ENCODE peak calls at places on chromosome 7, in seven cellular contexts. One of them, this sample, is unnamed.

GRCh38 chr7:37028909-37029440 is 304.7 kb upstream of the AOAH start:
- DNase-seq in Right ventricle myocardium inferior: no peak
- DNase-seq in fibroblast of the aortic adventitia: no peak
- DNase-seq in activated T-cell treated with anti-CD3 and anti-CD28 coated beads, Interleukin-2, amount 50 U/mL, for 48 hours: peak
- DNase-seq in endothelial cell: no peak
- DNase-seq in stimulated activated CD4-positive, alpha-beta T cell treated with anti-CD3 and anti-CD28 coated beads, Interleukin-1b, Interleukin-23, amount 100 ng/mL, for 24 hours: peak
- DNase-seq in T-cell: no peak
- DNase-seq in this sample: no peak

GRCh38 chr7:127153315-127153714 is 99.4 kb downstream of the GRM8 start:
- DNase-seq in Right ventricle myocardium inferior: no peak
- DNase-seq in fibroblast of the aortic adventitia: no peak
- DNase-seq in activated T-cell treated with anti-CD3 and anti-CD28 coated beads, Interleukin-2, amount 50 U/mL, for 48 hours: no peak
- DNase-seq in endothelial cell: no peak
- DNase-seq in stimulated activated CD4-positive, alpha-beta T cell treated with anti-CD3 and anti-CD28 coated beads, Interleukin-1b, Interleukin-23, amount 100 ng/mL, for 24 hours: no peak
- DNase-seq in T-cell: no peak
- DNase-seq in this sample: no peak

GRCh38 chr7:131518626-131519025 is 37.8 kb downstream of the PODXL start:
- DNase-seq in Right ventricle myocardium inferior: peak
- DNase-seq in fibroblast of the aortic adventitia: no peak
- DNase-seq in activated T-cell treated with anti-CD3 and anti-CD28 coated beads, Interleukin-2, amount 50 U/mL, for 48 hours: no peak
- DNase-seq in endothelial cell: no peak
- DNase-seq in stimulated activated CD4-positive, alpha-beta T cell treated with anti-CD3 and anti-CD28 coated beads, Interleukin-1b, Interleukin-23, amount 100 ng/mL, for 24 hours: no peak
- DNase-seq in T-cell: no peak
- DNase-seq in this sample: no peak

GRCh38 chr7:1917221-1918062 is 247.4 kb downstream of the ELFN1 start:
- DNase-seq in Right ventricle myocardium inferior: peak
- DNase-seq in fibroblast of the aortic adventitia: peak
- DNase-seq in activated T-cell treated with anti-CD3 and anti-CD28 coated beads, Interleukin-2, amount 50 U/mL, for 48 hours: no peak
- DNase-seq in endothelial cell: no peak
- DNase-seq in stimulated activated CD4-positive, alpha-beta T cell treated with anti-CD3 and anti-CD28 coated beads, Interleukin-1b, Interleukin-23, amount 100 ng/mL, for 24 hours: no peak
- DNase-seq in T-cell: no peak
- DNase-seq in this sample: no peak

GRCh38 chr7:19397917-19398316 is 252.7 kb upstream of the FERD3L start:
- DNase-seq in Right ventricle myocardium inferior: no peak
- DNase-seq in fibroblast of the aortic adventitia: no peak
- DNase-seq in activated T-cell treated with anti-CD3 and anti-CD28 coated beads, Interleukin-2, amount 50 U/mL, for 48 hours: no peak
- DNase-seq in endothelial cell: no peak
- DNase-seq in stimulated activated CD4-positive, alpha-beta T cell treated with anti-CD3 and anti-CD28 coated beads, Interleukin-1b, Interleukin-23, amount 100 ng/mL, for 24 hours: no peak
- DNase-seq in T-cell: no peak
- DNase-seq in this sample: no peak

GRCh38 chr7:37759519-37759918 is 76.0 kb downstream of the GPR141 start:
- DNase-seq in Right ventricle myocardium inferior: no peak
- DNase-seq in fibroblast of the aortic adventitia: no peak
- DNase-seq in activated T-cell treated with anti-CD3 and anti-CD28 coated beads, Interleukin-2, amount 50 U/mL, for 48 hours: no peak
- DNase-seq in endothelial cell: no peak
- DNase-seq in stimulated activated CD4-positive, alpha-beta T cell treated with anti-CD3 and anti-CD28 coated beads, Interleukin-1b, Interleukin-23, amount 100 ng/mL, for 24 hours: no peak
- DNase-seq in T-cell: no peak
- DNase-seq in this sample: no peak

GRCh38 chr7:32618470-32618869 is 123.2 kb downstream of the AVL9 start:
- DNase-seq in Right ventricle myocardium inferior: no peak
- DNase-seq in fibroblast of the aortic adventitia: no peak
- DNase-seq in activated T-cell treated with anti-CD3 and anti-CD28 coated beads, Interleukin-2, amount 50 U/mL, for 48 hours: peak
- DNase-seq in endothelial cell: no peak
- DNase-seq in stimulated activated CD4-positive, alpha-beta T cell treated with anti-CD3 and anti-CD28 coated beads, Interleukin-1b, Interleukin-23, amount 100 ng/mL, for 24 hours: no peak
- DNase-seq in T-cell: no peak
- DNase-seq in this sample: no peak

GRCh38 chr7:142112086-142112485 is 568 bp downstream of the MGAM2 start:
- DNase-seq in Right ventricle myocardium inferior: no peak
- DNase-seq in fibroblast of the aortic adventitia: no peak
- DNase-seq in activated T-cell treated with anti-CD3 and anti-CD28 coated beads, Interleukin-2, amount 50 U/mL, for 48 hours: no peak
- DNase-seq in endothelial cell: peak
- DNase-seq in stimulated activated CD4-positive, alpha-beta T cell treated with anti-CD3 and anti-CD28 coated beads, Interleukin-1b, Interleukin-23, amount 100 ng/mL, for 24 hours: no peak
- DNase-seq in T-cell: no peak
- DNase-seq in this sample: no peak

GRCh38 chr7:20894806-20895205 is 108.1 kb upstream of the SP8 start:
- DNase-seq in Right ventricle myocardium inferior: no peak
- DNase-seq in fibroblast of the aortic adventitia: no peak
- DNase-seq in activated T-cell treated with anti-CD3 and anti-CD28 coated beads, Interleukin-2, amount 50 U/mL, for 48 hours: no peak
- DNase-seq in endothelial cell: no peak
- DNase-seq in stimulated activated CD4-positive, alpha-beta T cell treated with anti-CD3 and anti-CD28 coated beads, Interleukin-1b, Interleukin-23, amount 100 ng/mL, for 24 hours: no peak
- DNase-seq in T-cell: no peak
- DNase-seq in this sample: no peak

GRCh38 chr7:102128303-102128702 is 158.4 kb upstream of the SH2B2 start:
- DNase-seq in Right ventricle myocardium inferior: no peak
- DNase-seq in fibroblast of the aortic adventitia: no peak
- DNase-seq in activated T-cell treated with anti-CD3 and anti-CD28 coated beads, Interleukin-2, amount 50 U/mL, for 48 hours: no peak
- DNase-seq in endothelial cell: no peak
- DNase-seq in stimulated activated CD4-positive, alpha-beta T cell treated with anti-CD3 and anti-CD28 coated beads, Interleukin-1b, Interleukin-23, amount 100 ng/mL, for 24 hours: no peak
- DNase-seq in T-cell: no peak
- DNase-seq in this sample: no peak

GRCh38 chr7:152424348-152425108 is 11.3 kb downstream of the KMT2C start:
- DNase-seq in Right ventricle myocardium inferior: no peak
- DNase-seq in fibroblast of the aortic adventitia: peak
- DNase-seq in activated T-cell treated with anti-CD3 and anti-CD28 coated beads, Interleukin-2, amount 50 U/mL, for 48 hours: peak
- DNase-seq in endothelial cell: no peak
- DNase-seq in stimulated activated CD4-positive, alpha-beta T cell treated with anti-CD3 and anti-CD28 coated beads, Interleukin-1b, Interleukin-23, amount 100 ng/mL, for 24 hours: no peak
- DNase-seq in T-cell: no peak
- DNase-seq in this sample: no peak

GRCh38 chr7:47758546-47758945 is 176.6 kb upstream of the TNS3 start:
- DNase-seq in Right ventricle myocardium inferior: no peak
- DNase-seq in fibroblast of the aortic adventitia: no peak
- DNase-seq in activated T-cell treated with anti-CD3 and anti-CD28 coated beads, Interleukin-2, amount 50 U/mL, for 48 hours: no peak
- DNase-seq in endothelial cell: no peak
- DNase-seq in stimulated activated CD4-positive, alpha-beta T cell treated with anti-CD3 and anti-CD28 coated beads, Interleukin-1b, Interleukin-23, amount 100 ng/mL, for 24 hours: no peak
- DNase-seq in T-cell: no peak
- DNase-seq in this sample: no peak

GRCh38 chr7:40827217-40828085 is 692.6 kb downstream of the SUGCT start:
- DNase-seq in Right ventricle myocardium inferior: no peak
- DNase-seq in fibroblast of the aortic adventitia: peak
- DNase-seq in activated T-cell treated with anti-CD3 and anti-CD28 coated beads, Interleukin-2, amount 50 U/mL, for 48 hours: no peak
- DNase-seq in endothelial cell: no peak
- DNase-seq in stimulated activated CD4-positive, alpha-beta T cell treated with anti-CD3 and anti-CD28 coated beads, Interleukin-1b, Interleukin-23, amount 100 ng/mL, for 24 hours: no peak
- DNase-seq in T-cell: no peak
- DNase-seq in this sample: no peak

GRCh38 chr7:31495653-31496052 is 18.2 kb upstream of the ITPRID1 start:
- DNase-seq in Right ventricle myocardium inferior: no peak
- DNase-seq in fibroblast of the aortic adventitia: no peak
- DNase-seq in activated T-cell treated with anti-CD3 and anti-CD28 coated beads, Interleukin-2, amount 50 U/mL, for 48 hours: no peak
- DNase-seq in endothelial cell: no peak
- DNase-seq in stimulated activated CD4-positive, alpha-beta T cell treated with anti-CD3 and anti-CD28 coated beads, Interleukin-1b, Interleukin-23, amount 100 ng/mL, for 24 hours: no peak
- DNase-seq in T-cell: no peak
- DNase-seq in this sample: no peak